ENCODE peak calls at places on chromosomes 11 and 22, in four cellular contexts. One of them, this sample, is unnamed.

GRCh38 chr11:119700030-119700429 is 29.0 kb downstream of the NECTIN1 start:
- DNase-seq in K562: no peak
- DNase-seq in HL-60: no peak
- DNase-seq in GM12878: no peak
- DNase-seq in this sample: no peak

GRCh38 chr22:46694423-46695170 is 43.5 kb downstream of the CERK start:
- DNase-seq in K562: no peak
- DNase-seq in HL-60: no peak
- DNase-seq in GM12878: no peak
- DNase-seq in this sample: no peak

GRCh38 chr11:22656128-22656527 is 10.3 kb upstream of the GAS2 start:
- DNase-seq in K562: no peak
- DNase-seq in HL-60: no peak
- DNase-seq in GM12878: no peak
- DNase-seq in this sample: no peak

GRCh38 chr11:76209956-76210885 is 3.9 kb upstream of the WNT11 start:
- DNase-seq in K562: no peak
- DNase-seq in HL-60: peak
- DNase-seq in GM12878: no peak
- DNase-seq in this sample: no peak

GRCh38 chr11:66279092-66279797 is 1.3 kb downstream of the CNIH2 start:
- DNase-seq in K562: no peak
- DNase-seq in HL-60: no peak
- DNase-seq in GM12878: no peak
- DNase-seq in this sample: no peak

GRCh38 chr11:5837695-5838094 is 4.0 kb downstream of the OR52E6 start:
- DNase-seq in K562: no peak
- DNase-seq in HL-60: no peak
- DNase-seq in GM12878: no peak
- DNase-seq in this sample: no peak

GRCh38 chr22:24411256-24412004 is 16.0 kb upstream of the ADORA2A start:
- DNase-seq in K562: no peak
- DNase-seq in HL-60: no peak
- DNase-seq in GM12878: no peak
- DNase-seq in this sample: no peak

GRCh38 chr22:19098157-19098556 is 24.1 kb downstream of the DGCR2 start:
- DNase-seq in K562: no peak
- DNase-seq in HL-60: no peak
- DNase-seq in GM12878: no peak
- DNase-seq in this sample: no peak

GRCh38 chr11:118064956-118065355 is 11.9 kb upstream of the TMPRSS4 start:
- DNase-seq in K562: no peak
- DNase-seq in HL-60: no peak
- DNase-seq in GM12878: no peak
- DNase-seq in this sample: no peak

GRCh38 chr11:120235024-120235628 is 4.8 kb upstream of the POU2F3 start:
- DNase-seq in K562: peak
- DNase-seq in HL-60: peak
- DNase-seq in GM12878: no peak
- DNase-seq in this sample: peak

GRCh38 chr22:23245799-23246136 is 65.5 kb downstream of the BCR start:
- DNase-seq in K562: no peak
- DNase-seq in HL-60: no peak
- DNase-seq in GM12878: no peak
- DNase-seq in this sample: no peak

GRCh38 chr11:27295928-27296327 is 67.1 kb downstream of the CCDC34 start:
- DNase-seq in K562: no peak
- DNase-seq in HL-60: no peak
- DNase-seq in GM12878: no peak
- DNase-seq in this sample: no peak

GRCh38 chr11:110086892-110087309 is 6.3 kb upstream of the ZC3H12C start:
- DNase-seq in K562: no peak
- DNase-seq in HL-60: no peak
- DNase-seq in GM12878: no peak
- DNase-seq in this sample: no peak

GRCh38 chr11:6609502-6610015 is 2.5 kb downstream of the TAF10 start:
- DNase-seq in K562: no peak
- DNase-seq in HL-60: no peak
- DNase-seq in GM12878: no peak
- DNase-seq in this sample: no peak

GRCh38 chr11:35487532-35488078 is 37.8 kb downstream of the PAMR1 start:
- DNase-seq in K562: no peak
- DNase-seq in HL-60: no peak
- DNase-seq in GM12878: no peak
- DNase-seq in this sample: no peak

GRCh38 chr11:10659339-10660216 is 34.0 kb downstream of the IRAG1 start:
- DNase-seq in K562: peak
- DNase-seq in HL-60: no peak
- DNase-seq in GM12878: no peak
- DNase-seq in this sample: no peak

GRCh38 chr22:29755889-29756288 is 10.9 kb downstream of the ZMAT5 start:
- DNase-seq in K562: no peak
- DNase-seq in HL-60: no peak
- DNase-seq in GM12878: no peak
- DNase-seq in this sample: no peak

GRCh38 chr11:114413958-114414357 is 13.5 kb downstream of the RBM7 start:
- DNase-seq in K562: no peak
- DNase-seq in HL-60: no peak
- DNase-seq in GM12878: no peak
- DNase-seq in this sample: no peak

GRCh38 chr11:122131126-122131525 is 15.1 kb upstream of the BLID start:
- DNase-seq in K562: no peak
- DNase-seq in HL-60: no peak
- DNase-seq in GM12878: no peak
- DNase-seq in this sample: no peak

GRCh38 chr11:113103932-113104331 is 142.7 kb downstream of the NCAM1 start:
- DNase-seq in K562: no peak
- DNase-seq in HL-60: no peak
- DNase-seq in GM12878: no peak
- DNase-seq in this sample: no peak
- TF ChIP-seq SPI1 in K562: no peak
- TF ChIP-seq SPI1 in HL-60: no peak
- TF ChIP-seq SPI1 in GM12878: no peak
- TF ChIP-seq SPI1 in this sample: no peak

GRCh38 chr11:14259186-14259784 is 99.7 kb downstream of the RRAS2 start:
- DNase-seq in K562: no peak
- DNase-seq in HL-60: no peak
- DNase-seq in GM12878: no peak
- DNase-seq in this sample: no peak
- TF ChIP-seq SPI1 in K562: no peak
- TF ChIP-seq SPI1 in HL-60: no peak
- TF ChIP-seq SPI1 in GM12878: no peak
- TF ChIP-seq SPI1 in this sample: no peak

DNA sequence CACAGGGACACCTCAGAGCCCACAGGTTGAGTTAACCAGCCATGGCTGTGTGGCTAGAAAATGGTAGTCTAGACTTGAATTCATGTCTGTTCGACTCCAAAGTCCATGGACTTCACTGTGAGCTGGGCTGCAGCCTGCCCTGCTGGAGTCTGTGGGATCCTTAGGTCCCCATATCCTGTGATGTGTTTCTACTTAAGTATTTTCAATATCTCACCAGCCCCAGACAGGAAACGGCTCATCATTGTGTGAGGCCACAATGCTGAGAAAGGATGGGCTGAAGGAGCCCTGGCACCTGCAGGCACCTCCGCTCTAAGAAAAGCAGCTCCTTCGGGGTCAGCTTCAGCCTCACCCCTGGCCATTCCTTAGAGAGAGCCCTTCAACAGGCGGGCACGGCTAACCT is 93.1 kb downstream of the NAT10 start:
- DNase-seq in K562: no peak
- DNase-seq in HL-60: no peak
- DNase-seq in GM12878: no peak
- DNase-seq in this sample: no peak
- TF ChIP-seq SPI1 in K562: no peak
- TF ChIP-seq SPI1 in HL-60: no peak
- TF ChIP-seq SPI1 in GM12878: no peak
- TF ChIP-seq SPI1 in this sample: no peak

GRCh38 chr11:69567951-69568808 is 72.8 kb upstream of the CCND1 start:
- DNase-seq in K562: no peak
- DNase-seq in HL-60: no peak
- DNase-seq in GM12878: no peak
- DNase-seq in this sample: no peak
- TF ChIP-seq SPI1 in K562: no peak
- TF ChIP-seq SPI1 in HL-60: no peak
- TF ChIP-seq SPI1 in GM12878: no peak
- TF ChIP-seq SPI1 in this sample: no peak

GRCh38 chr22:43110444-43110926 is at the start of gene BIK:
- DNase-seq in K562: peak
- DNase-seq in HL-60: peak
- DNase-seq in GM12878: no peak
- DNase-seq in this sample: peak
- TF ChIP-seq SPI1 in K562: no peak
- TF ChIP-seq SPI1 in HL-60: no peak
- TF ChIP-seq SPI1 in GM12878: no peak
- TF ChIP-seq SPI1 in this sample: no peak

GRCh38 chr11:19656140-19656541 is 56.5 kb upstream of the NAV2 start:
- DNase-seq in K562: peak
- DNase-seq in HL-60: no peak
- DNase-seq in GM12878: no peak
- DNase-seq in this sample: no peak

GRCh38 chr11:19648321-19648720 is 64.3 kb upstream of the NAV2 start:
- DNase-seq in K562: no peak
- DNase-seq in HL-60: no peak
- DNase-seq in GM12878: no peak
- DNase-seq in this sample: no peak

GRCh38 chr11:19650929-19651487 is 61.6 kb upstream of the NAV2 start:
- DNase-seq in K562: no peak
- DNase-seq in HL-60: no peak
- DNase-seq in GM12878: no peak
- DNase-seq in this sample: no peak

GRCh38 chr11:19652976-19653375 is 59.7 kb upstream of the NAV2 start:
- DNase-seq in K562: no peak
- DNase-seq in HL-60: no peak
- DNase-seq in GM12878: no peak
- DNase-seq in this sample: no peak

GRCh38 chr11:19651654-19652053 is 61.0 kb upstream of the NAV2 start:
- DNase-seq in K562: no peak
- DNase-seq in HL-60: no peak
- DNase-seq in GM12878: no peak
- DNase-seq in this sample: no peak
- TF ChIP-seq SPI1 in K562: no peak
- TF ChIP-seq SPI1 in HL-60: no peak
- TF ChIP-seq SPI1 in GM12878: no peak
- TF ChIP-seq SPI1 in this sample: no peak

GRCh38 chr11:1863352-1864215 is 10.7 kb downstream of the LSP1 start:
- DNase-seq in K562: peak
- DNase-seq in HL-60: no peak
- DNase-seq in GM12878: no peak
- DNase-seq in this sample: no peak

GRCh38 chr11:1866226-1866625 is 13.3 kb downstream of the LSP1 start:
- DNase-seq in K562: no peak
- DNase-seq in HL-60: no peak
- DNase-seq in GM12878: no peak
- DNase-seq in this sample: no peak

GRCh38 chr11:1866776-1867175 is 13.9 kb downstream of the LSP1 start:
- DNase-seq in K562: no peak
- DNase-seq in HL-60: no peak
- DNase-seq in GM12878: no peak
- DNase-seq in this sample: no peak

GRCh38 chr11:1864216-1864615 is 11.3 kb downstream of the LSP1 start:
- DNase-seq in K562: no peak
- DNase-seq in HL-60: no peak
- DNase-seq in GM12878: no peak
- DNase-seq in this sample: no peak

GRCh38 chr11:1864831-1865665 is 12.2 kb downstream of the LSP1 start:
- DNase-seq in K562: no peak
- DNase-seq in HL-60: no peak
- DNase-seq in GM12878: no peak
- DNase-seq in this sample: no peak
- TF ChIP-seq SPI1 in K562: no peak
- TF ChIP-seq SPI1 in HL-60: no peak
- TF ChIP-seq SPI1 in GM12878: no peak
- TF ChIP-seq SPI1 in this sample: no peak